ENCODE peak calls at places on chromosomes 4 and X, in nine cellular contexts. One of them, this sample, is unnamed.

GRCh38 chr4:113057891-113058290 is 8.4 kb downstream of the ANK2 start:
- DNase-seq in C1 segment of cervical spinal cord: no peak
- DNase-seq in iPS-NIHi11: no peak
- DNase-seq in epithelial cell of proximal tubule: peak
- DNase-seq in GM20000: no peak
- DNase-seq in MCF 10A: peak
- DNase-seq in lower lobe of right lung: no peak
- DNase-seq in Panc1: no peak
- DNase-seq in aorta: no peak
- DNase-seq in this sample: no peak

GRCh38 chrX:2691543-2692220 is 587 bp downstream of the CD99 start:
- DNase-seq in lower lobe of right lung: peak
- DNase-seq in iPS-NIHi11: no peak
- DNase-seq in MCF 10A: peak
- DNase-seq in C1 segment of cervical spinal cord: no peak
- DNase-seq in epithelial cell of proximal tubule: no peak
- DNase-seq in Panc1: no peak
- DNase-seq in GM20000: peak
- DNase-seq in aorta: peak
- DNase-seq in this sample: peak

GRCh38 chr4:115365185-115365584 is 251.8 kb upstream of the NDST4 start:
- DNase-seq in C1 segment of cervical spinal cord: no peak
- DNase-seq in iPS-NIHi11: no peak
- DNase-seq in Panc1: no peak
- DNase-seq in lower lobe of right lung: peak
- DNase-seq in epithelial cell of proximal tubule: no peak
- DNase-seq in GM20000: no peak
- DNase-seq in MCF 10A: no peak
- DNase-seq in aorta: no peak
- DNase-seq in this sample: no peak

GRCh38 chrX:24672701-24673190 is 21.0 kb upstream of the POLA1 start:
- DNase-seq in MCF 10A: no peak
- DNase-seq in epithelial cell of proximal tubule: no peak
- DNase-seq in C1 segment of cervical spinal cord: peak
- DNase-seq in lower lobe of right lung: no peak
- DNase-seq in GM20000: no peak
- DNase-seq in aorta: no peak
- DNase-seq in iPS-NIHi11: no peak
- DNase-seq in Panc1: no peak
- DNase-seq in this sample: no peak

GRCh38 chrX:69179380-69179911 is 14.2 kb upstream of the PJA1 start:
- DNase-seq in iPS-NIHi11: peak
- DNase-seq in lower lobe of right lung: no peak
- DNase-seq in MCF 10A: no peak
- DNase-seq in aorta: no peak
- DNase-seq in C1 segment of cervical spinal cord: no peak
- DNase-seq in epithelial cell of proximal tubule: no peak
- DNase-seq in Panc1: no peak
- DNase-seq in GM20000: no peak
- DNase-seq in this sample: peak

GRCh38 chr4:113116414-113117345 is 67.2 kb downstream of the ANK2 start:
- DNase-seq in MCF 10A: no peak
- DNase-seq in iPS-NIHi11: no peak
- DNase-seq in GM20000: no peak
- DNase-seq in Panc1: no peak
- DNase-seq in lower lobe of right lung: no peak
- DNase-seq in epithelial cell of proximal tubule: no peak
- DNase-seq in aorta: no peak
- DNase-seq in C1 segment of cervical spinal cord: peak
- DNase-seq in this sample: no peak

GRCh38 chrX:118726887-118727685 is at the start of gene IL13RA1:
- DNase-seq in epithelial cell of proximal tubule: no peak
- DNase-seq in C1 segment of cervical spinal cord: peak
- DNase-seq in aorta: peak
- DNase-seq in iPS-NIHi11: peak
- DNase-seq in Panc1: peak
- DNase-seq in lower lobe of right lung: peak
- DNase-seq in MCF 10A: peak
- DNase-seq in GM20000: peak
- DNase-seq in this sample: peak

GRCh38 chrX:24728530-24728929 is 34.8 kb downstream of the POLA1 start:
- DNase-seq in C1 segment of cervical spinal cord: no peak
- DNase-seq in lower lobe of right lung: no peak
- DNase-seq in aorta: no peak
- DNase-seq in GM20000: no peak
- DNase-seq in iPS-NIHi11: no peak
- DNase-seq in MCF 10A: no peak
- DNase-seq in Panc1: no peak
- DNase-seq in epithelial cell of proximal tubule: no peak
- DNase-seq in this sample: no peak

GRCh38 chr4:113835005-113835404 is 73.5 kb upstream of the CAMK2D start:
- DNase-seq in lower lobe of right lung: no peak
- DNase-seq in MCF 10A: no peak
- DNase-seq in Panc1: no peak
- DNase-seq in epithelial cell of proximal tubule: no peak
- DNase-seq in aorta: no peak
- DNase-seq in C1 segment of cervical spinal cord: no peak
- DNase-seq in iPS-NIHi11: no peak
- DNase-seq in GM20000: no peak
- DNase-seq in this sample: no peak

GRCh38 chr4:152363904-152364303 is 172.0 kb downstream of the FBXW7 start:
- DNase-seq in aorta: no peak
- DNase-seq in MCF 10A: no peak
- DNase-seq in epithelial cell of proximal tubule: no peak
- DNase-seq in lower lobe of right lung: no peak
- DNase-seq in C1 segment of cervical spinal cord: no peak
- DNase-seq in Panc1: no peak
- DNase-seq in iPS-NIHi11: no peak
- DNase-seq in GM20000: no peak
- DNase-seq in this sample: no peak

GRCh38 chr4:158238574-158238973 is 28.3 kb downstream of the TMEM144 start:
- DNase-seq in MCF 10A: no peak
- DNase-seq in epithelial cell of proximal tubule: no peak
- DNase-seq in lower lobe of right lung: no peak
- DNase-seq in GM20000: no peak
- DNase-seq in Panc1: no peak
- DNase-seq in iPS-NIHi11: no peak
- DNase-seq in C1 segment of cervical spinal cord: no peak
- DNase-seq in aorta: no peak
- DNase-seq in this sample: no peak

GRCh38 chr4:48778431-48779094 is 1.5 kb downstream of the FRYL start:
- DNase-seq in MCF 10A: peak
- DNase-seq in aorta: no peak
- DNase-seq in epithelial cell of proximal tubule: no peak
- DNase-seq in C1 segment of cervical spinal cord: no peak
- DNase-seq in iPS-NIHi11: no peak
- DNase-seq in Panc1: no peak
- DNase-seq in lower lobe of right lung: no peak
- DNase-seq in GM20000: no peak
- DNase-seq in this sample: no peak

GRCh38 chr4:168150651-168151050 is 58.3 kb downstream of the ANXA10 start:
- DNase-seq in aorta: no peak
- DNase-seq in Panc1: no peak
- DNase-seq in C1 segment of cervical spinal cord: no peak
- DNase-seq in GM20000: no peak
- DNase-seq in lower lobe of right lung: no peak
- DNase-seq in MCF 10A: no peak
- DNase-seq in iPS-NIHi11: no peak
- DNase-seq in epithelial cell of proximal tubule: no peak
- DNase-seq in this sample: no peak

GRCh38 chr4:52250124-52250523 is 199.0 kb downstream of the SPATA18 start:
- DNase-seq in MCF 10A: no peak
- DNase-seq in GM20000: no peak
- DNase-seq in Panc1: no peak
- DNase-seq in aorta: peak
- DNase-seq in epithelial cell of proximal tubule: no peak
- DNase-seq in iPS-NIHi11: no peak
- DNase-seq in lower lobe of right lung: no peak
- DNase-seq in C1 segment of cervical spinal cord: no peak
- DNase-seq in this sample: no peak

GRCh38 chr4:14404730-14405129 is 597.6 kb upstream of the CPEB2 start:
- DNase-seq in C1 segment of cervical spinal cord: no peak
- DNase-seq in MCF 10A: no peak
- DNase-seq in iPS-NIHi11: no peak
- DNase-seq in GM20000: no peak
- DNase-seq in Panc1: no peak
- DNase-seq in aorta: no peak
- DNase-seq in epithelial cell of proximal tubule: no peak
- DNase-seq in lower lobe of right lung: no peak
- DNase-seq in this sample: no peak